ENCODE peak calls at places on chromosomes 7 and 10, in ten cellular contexts. V is fibroblast of pulmonary artery; D is stimulated activated CD4-positive, alpha-beta T cell treated with anti-CD3 and anti-CD28 coated beads, Interleukin-4, amount 100 ng/mL, for 4 hours; P is pancreas; Z is HS-5; I is iPS DF 19.7; N is cardiac muscle cell; A is aorta; T is B cell; J is suprapubic skin. B is an unnamed sample.

GRCh38 chr7:127667017-127667670 is 15.2 kb downstream of the SND1 start:
- DNase-seq in V (peak; percentile 52), D (no peak), P (no peak), Z (peak; percentile 61), I (no peak), N (peak; percentile 33), A (no peak), T (no peak), J (no peak), B (no peak)

GRCh38 chr10:17120711-17121110 is 8.9 kb downstream of the CUBN start:
- DNase-seq in V (no peak), D (no peak), P (no peak), Z (no peak), I (no peak), N (peak; percentile 37), A (no peak), T (no peak), J (no peak), B (no peak)

GRCh38 chr7:29649876-29650275 is 86.2 kb downstream of the PRR15 start:
- DNase-seq in V (no peak), D (no peak), P (no peak), Z (no peak), I (no peak), N (no peak), A (no peak), T (no peak), J (no peak), B (no peak)

GRCh38 chr7:79979437-79979836 is 155.2 kb upstream of the GNAI1 start:
- DNase-seq in V (peak; percentile 54), D (no peak), P (no peak), Z (peak; percentile 50), I (no peak), N (peak; percentile 32), A (no peak), T (no peak), J (no peak), B (no peak)

GRCh38 chr10:44280615-44281014 is 104.3 kb downstream of the CXCL12 start:
- DNase-seq in V (no peak), D (no peak), P (no peak), Z (no peak), I (no peak), N (no peak), A (no peak), T (no peak), J (no peak), B (no peak)

GRCh38 chr7:137146012-137146455 is 197.5 kb downstream of the PTN start:
- DNase-seq in V (peak; percentile 55), D (no peak), P (no peak), Z (no peak), I (no peak), N (peak; percentile 49), A (no peak), T (no peak), J (no peak), B (no peak)

GRCh38 chr7:114481995-114482394 is 67.4 kb downstream of the FOXP2 start:
- DNase-seq in V (peak; percentile 82), D (no peak), P (no peak), Z (no peak), I (no peak), N (peak; percentile 74), A (no peak), T (no peak), J (no peak), B (no peak)

GRCh38 chr10:7300327-7300726 is 110.5 kb downstream of the SFMBT2 start:
- DNase-seq in V (peak; percentile 23), D (no peak), P (no peak), Z (no peak), I (no peak), N (peak; percentile 9), A (no peak), T (no peak), J (no peak), B (no peak)

GRCh38 chr7:6576024-6576866 is 1.0 kb upstream of the ZDHHC4 start:
- DNase-seq in V (no peak), D (no peak), P (no peak), Z (no peak), I (no peak), N (no peak), A (no peak), T (no peak), J (no peak), B (no peak)

GRCh38 chr10:133100186-133100585 is 12.5 kb downstream of the ADGRA1 start:
- DNase-seq in V (no peak), D (no peak), P (no peak), Z (no peak), I (no peak), N (no peak), A (no peak), T (no peak), J (no peak), B (no peak)

GRCh38 chr10:12130237-12130872 is 878 bp downstream of the SEC61A2 start:
- DNase-seq in V (peak; percentile 76), D (no peak), P (peak; percentile 27), Z (peak; percentile 28), I (peak; percentile 7), N (peak; percentile 74), A (no peak), T (peak; percentile 62), J (no peak), B (no peak)

GRCh38 chr10:100828744-100829102 is 83.3 kb downstream of the PAX2 start:
- DNase-seq in V (no peak), D (peak; percentile 42), P (peak; percentile 26), Z (no peak), I (no peak), N (no peak), A (no peak), T (peak; percentile 87), J (no peak), B (no peak)

GRCh38 chr10:36499696-36500095 is 625.7 kb upstream of the ANKRD30A start:
- DNase-seq in V (no peak), D (no peak), P (no peak), Z (no peak), I (no peak), N (no peak), A (no peak), T (no peak), J (no peak), B (no peak)

GRCh38 chr7:105610165-105610930 is 29.1 kb upstream of the EFCAB10 start:
- DNase-seq in V (no peak), D (no peak), P (no peak), Z (no peak), I (no peak), N (no peak), A (no peak), T (no peak), J (no peak), B (no peak)

GRCh38 chr7:94657771-94658693 is 2.1 kb upstream of the SGCE start:
- DNase-seq in V (peak; percentile 96), D (peak; percentile 89), P (peak; percentile 97), Z (no peak), I (no peak), N (peak; percentile 97), A (peak; percentile 95), T (peak; percentile 77), J (peak; percentile 92), B (peak; percentile 95)

GRCh38 chr7:148787571-148788295 is 89.0 kb downstream of the CUL1 start:
- DNase-seq in V (no peak), D (no peak), P (no peak), Z (no peak), I (no peak), N (no peak), A (no peak), T (no peak), J (no peak), B (no peak)

GRCh38 chr7:41685684-41686083 is 17.2 kb downstream of the INHBA start:
- DNase-seq in V (peak; percentile 44), D (no peak), P (no peak), Z (no peak), I (no peak), N (no peak), A (no peak), T (no peak), J (no peak), B (no peak)

GRCh38 chr7:78510580-78511188 is 712.1 kb downstream of the PHTF2 start:
- DNase-seq in V (peak; percentile 53), D (no peak), P (peak; percentile 41), Z (no peak), I (no peak), N (peak; percentile 62), A (no peak), T (no peak), J (no peak), B (no peak)

GRCh38 chr7:53531-53930 is 138.8 kb upstream of the FAM20C start:
- DNase-seq in V (no peak), D (no peak), P (peak; percentile 2), Z (no peak), I (no peak), N (no peak), A (peak; percentile 13), T (no peak), J (no peak), B (no peak)

GRCh38 chr7:78018541-78019456 is 220.2 kb downstream of the PHTF2 start:
- DNase-seq in V (peak; percentile 47), D (peak; percentile 15), P (peak; percentile 23), Z (peak; percentile 29), I (no peak), N (peak; percentile 68), A (peak; percentile 70), T (no peak), J (no peak), B (no peak)

GRCh38 chr10:77043364-77043763 is 594.2 kb downstream of the KCNMA1 start:
- DNase-seq in V (no peak), D (no peak), P (no peak), Z (no peak), I (no peak), N (no peak), A (no peak), T (no peak), J (no peak), B (no peak)

GRCh38 chr7:148084138-148084537 is 506.4 kb upstream of the C7orf33 start:
- DNase-seq in V (peak; percentile 66), D (no peak), P (peak; percentile 61), Z (no peak), I (peak; percentile 23), N (peak; percentile 68), A (peak; percentile 45), T (no peak), J (no peak), B (no peak)

GRCh38 chr7:139078911-139079310 is 30.6 kb downstream of the ZC3HAV1 start:
- DNase-seq in V (no peak), D (no peak), P (no peak), Z (no peak), I (no peak), N (no peak), A (no peak), T (no peak), J (no peak), B (no peak)

GRCh38 chr7:139631520-139632031 is 108.1 kb downstream of the CLEC2L start:
- DNase-seq in V (no peak), D (no peak), P (no peak), Z (no peak), I (no peak), N (no peak), A (no peak), T (no peak), J (no peak), B (no peak)